ENCODE peak calls at places on chromosomes 13 and 19, in nine cellular contexts. X, F, E, L, D, N, Q, H and R are unnamed samples.

GRCh38 chr13:40667622-40667978 is 1.2 kb upstream of the FOXO1 start:
- DNase-seq in E (no peak), F (no peak), N (no peak), X (no peak), D (no peak), L (no peak), Q (peak; percentile 42), H (no peak), R (no peak)

GRCh38 chr13:37923236-37923635 is 53.7 kb upstream of the TRPC4 start:
- DNase-seq in E (no peak), Q (no peak), N (no peak), F (no peak), X (no peak), H (no peak), D (no peak), L (no peak), R (no peak)

GRCh38 chr13:46121597-46122163 is 16.8 kb upstream of the CPB2 start:
- DNase-seq in Q (no peak), E (peak; percentile 86), X (no peak), H (no peak), F (no peak), L (no peak), D (no peak), N (no peak), R (no peak)

GRCh38 chr13:110499621-110500281 is 61.8 kb downstream of the RAB20 start:
- DNase-seq in E (no peak), X (no peak), D (peak; percentile 84), F (no peak), L (peak; percentile 31), Q (no peak), N (no peak), H (peak; percentile 89), R (no peak)

GRCh38 chr13:23616228-23616627 is 46.0 kb downstream of the TNFRSF19 start:
- DNase-seq in D (no peak), E (no peak), X (no peak), N (no peak), L (no peak), H (no peak), Q (no peak), F (no peak), R (no peak)

GRCh38 chr13:67097856-67098255 is 132.3 kb downstream of the PCDH9 start:
- DNase-seq in L (no peak), N (no peak), X (no peak), D (no peak), F (no peak), E (no peak), H (no peak), Q (no peak), R (no peak)

GRCh38 chr13:40168425-40169155 is 497.9 kb downstream of the FOXO1 start:
- DNase-seq in X (no peak), E (no peak), F (no peak), D (no peak), N (no peak), H (no peak), L (no peak), Q (no peak), R (no peak)

GRCh38 chr19:43526884-43527859 is at the start of gene ETHE1:
- DNase-seq in E (peak; percentile 92), X (no peak), H (peak; percentile 41), N (peak; percentile 84), Q (peak; percentile 68), D (peak; percentile 76), L (peak; percentile 62), F (peak; percentile 82), R (peak; percentile 53)

GRCh38 chr19:53961523-53962345 is 1.0 kb upstream of the CACNG8 start:
- DNase-seq in Q (peak; percentile 74), H (no peak), N (no peak), F (no peak), E (no peak), L (peak; percentile 53), D (peak; percentile 51), X (no peak), R (no peak)

GRCh38 chr13:98677398-98677797 is 75.1 kb downstream of the SLC15A1 start:
- DNase-seq in Q (no peak), L (no peak), N (no peak), F (no peak), H (no peak), E (no peak), D (no peak), X (no peak), R (no peak)

GRCh38 chr19:18749362-18750231 is 41.5 kb downstream of the COMP start:
- DNase-seq in Q (no peak), F (no peak), X (no peak), D (no peak), L (no peak), E (no peak), H (no peak), N (no peak), R (no peak)

GRCh38 chr13:51243832-51244231 is 21.6 kb downstream of the FAM124A start:
- DNase-seq in D (no peak), F (no peak), N (no peak), E (no peak), H (no peak), Q (peak; percentile 46), X (no peak), L (no peak), R (no peak)

GRCh38 chr19:41698746-41699230 is 9.6 kb upstream of the CEACAM5 start:
- DNase-seq in L (peak; percentile 55), N (peak; percentile 4), Q (no peak), X (no peak), E (peak; percentile 5), D (no peak), F (no peak), H (no peak), R (no peak)

GRCh38 chr19:55156202-55157063 is 1.1 kb downstream of the TNNI3 start:
- DNase-seq in F (no peak), X (peak; percentile 30), L (peak; percentile 89), Q (peak; percentile 91), E (no peak), H (peak; percentile 68), N (peak; percentile 65), D (peak; percentile 46), R (peak; percentile 79)

GRCh38 chr13:31045621-31046081 is 113.2 kb downstream of the TEX26 start:
- DNase-seq in X (peak; percentile 79), F (no peak), E (no peak), N (peak; percentile 69), H (peak; percentile 84), D (peak; percentile 96), Q (peak; percentile 90), L (peak; percentile 90), R (peak; percentile 87)

GRCh38 chr13:45195421-45195820 is 5.4 kb downstream of the KCTD4 start:
- DNase-seq in H (no peak), L (no peak), F (no peak), E (no peak), Q (peak; percentile 49), X (no peak), D (peak; percentile 20), N (no peak), R (no peak)

GRCh38 chr19:8473652-8474476 is 28.6 kb downstream of the PRAM1 start:
- DNase-seq in N (no peak), H (no peak), E (no peak), L (no peak), Q (no peak), F (no peak), D (no peak), X (no peak), R (no peak)